ENCODE peak calls at places on chromosome 9, in six cellular contexts. K is endothelial cell, J is activated T-cell treated with anti-CD3 and anti-CD28 coated beads for 1 hour, C is SJSA1, F is MM.1S, U is kidney glomerular epithelial cell. A is an unnamed sample.
A peak's percentile ranks its signal among the peaks of the same experiment; 100 is the strongest.

GRCh38 chr9:16028516-16028915 is 475.7 kb downstream of the CCDC171 start:
- DNase-seq in J (no peak), K (no peak), U (no peak), C (no peak), F (no peak), A (no peak)

GRCh38 chr9:112169368-112169767 is 5.7 kb downstream of the SUSD1 start:
- DNase-seq in U (no peak), F (no peak), K (no peak), J (no peak), C (no peak), A (no peak)

GRCh38 chr9:133888779-133889491 is 103.2 kb downstream of the VAV2 start:
- DNase-seq in U (no peak), K (no peak), C (no peak), J (no peak), F (no peak), A (no peak)

GRCh38 chr9:137044502-137045177 is 1.3 kb downstream of the NPDC1 start:
- DNase-seq in F (no peak), K (no peak), C (no peak), J (no peak), U (no peak), A (no peak)

GRCh38 chr9:12993432-12993831 is 218.6 kb downstream of the LURAP1L start:
- DNase-seq in J (no peak), U (no peak), C (no peak), K (no peak), F (no peak), A (no peak)

GRCh38 chr9:20623021-20623747 is 885 bp upstream of the MLLT3 start:
- DNase-seq in F (peak; percentile 29), K (peak; percentile 22), C (no peak), J (peak; percentile 50), U (no peak), A (no peak)

GRCh38 chr9:93658184-93658925 is 82.0 kb downstream of the PHF2 start:
- DNase-seq in C (no peak), F (no peak), J (no peak), K (no peak), U (no peak), A (no peak)

GRCh38 chr9:99947395-99947794 is 40.9 kb downstream of the STX17 start:
- DNase-seq in C (no peak), K (no peak), F (no peak), U (no peak), J (no peak), A (no peak)

GRCh38 chr9:73611072-73611471 is 459.4 kb downstream of the ANXA1 start:
- DNase-seq in U (no peak), J (no peak), K (no peak), F (no peak), C (no peak), A (no peak)

GRCh38 chr9:106467113-106467846 is 395.7 kb upstream of the ZNF462 start:
- DNase-seq in J (no peak), K (peak; percentile 23), C (no peak), F (no peak), U (no peak), A (no peak)

GRCh38 chr9:3498691-3499090 is 27.1 kb downstream of the RFX3 start:
- DNase-seq in J (no peak), C (no peak), K (no peak), F (no peak), U (peak; percentile 34), A (no peak)

GRCh38 chr9:95048225-95049087 is 269.1 kb downstream of the FANCC start:
- DNase-seq in U (peak; percentile 57), F (peak; percentile 65), C (no peak), K (peak; percentile 59), J (peak; percentile 36), A (peak; percentile 38)

GRCh38 chr9:131995382-131995781 is 84.3 kb downstream of the MED27 start:
- DNase-seq in F (no peak), K (no peak), C (no peak), U (no peak), J (no peak), A (no peak)

GRCh38 chr9:100714372-100715099 is 136.7 kb downstream of the CAVIN4 start:
- DNase-seq in K (peak; percentile 85), U (peak; percentile 53), C (peak; percentile 56), F (peak; percentile 53), J (peak; percentile 26), A (peak; percentile 25)

GRCh38 chr9:111348821-111349271 is 18.8 kb upstream of the OR2K2 start:
- DNase-seq in K (no peak), C (no peak), F (no peak), U (peak; percentile 81), J (no peak), A (no peak)

GRCh38 chr9:111098661-111099060 is 60.4 kb upstream of the LPAR1 start:
- DNase-seq in C (no peak), K (no peak), U (no peak), F (no peak), J (no peak), A (no peak)

GRCh38 chr9:122941560-122942234 is 877 bp downstream of the RABGAP1 start:
- DNase-seq in K (peak; percentile 9), C (no peak), F (peak; percentile 14), J (no peak), U (peak; percentile 57), A (no peak)

GRCh38 chr9:114501786-114502682 is 3.2 kb downstream of the WHRN start:
- DNase-seq in K (no peak), F (peak; percentile 43), C (peak; percentile 60), J (no peak), U (peak; percentile 19), A (no peak)

GRCh38 chr9:92463989-92464388 is 18.3 kb downstream of the ASPN start:
- DNase-seq in K (no peak), J (no peak), C (no peak), U (peak; percentile 39), F (no peak), A (no peak)

GRCh38 chr9:22216730-22217160 is 207.6 kb upstream of the CDKN2B start:
- DNase-seq in F (no peak), K (no peak), J (no peak), C (peak; percentile 56), U (no peak), A (no peak)

GRCh38 chr9:93725382-93725781 is 149.0 kb downstream of the PHF2 start:
- DNase-seq in J (no peak), K (no peak), F (no peak), U (no peak), C (no peak), A (no peak)

GRCh38 chr9:20941177-20941690 is 90.2 kb downstream of the HACD4 start:
- DNase-seq in U (peak; percentile 70), K (peak; percentile 57), F (peak; percentile 63), J (peak; percentile 19), C (peak; percentile 36), A (peak; percentile 18)

GRCh38 chr9:2116073-2116472 is 100.9 kb downstream of the SMARCA2 start:
- DNase-seq in J (no peak), C (no peak), F (no peak), U (no peak), K (peak; percentile 40), A (no peak)

GRCh38 chr9:109974143-109974917 is 194.3 kb downstream of the PALM2AKAP2 start:
- DNase-seq in C (no peak), K (no peak), F (peak; percentile 80), U (no peak), J (no peak), A (no peak)

GRCh38 chr9:2337602-2338001 is 284.0 kb upstream of the VLDLR start:
- DNase-seq in K (no peak), F (no peak), U (no peak), C (no peak), J (no peak), A (no peak)

GRCh38 chr9:134099123-134099761 is 31.4 kb upstream of the BRD3 start:
- DNase-seq in C (no peak), F (peak; percentile 57), K (peak; percentile 26), U (peak; percentile 4), J (peak; percentile 49), A (peak; percentile 59)

A was measured in CMK.